ENCODE peak calls at places on chromosome 17, in five cellular contexts. E is suprapubic skin, R is A549, H is fibroblast of villous mesenchyme, Z is mucosa of descending colon. D is an unnamed sample.

GRCh38 chr17:73550561-73550960 is 93.7 kb downstream of the SDK2 start:
- DNase-seq in Z (no peak), R (no peak), H (no peak), E (no peak), D (no peak)

GRCh38 chr17:2792541-2793169 is 3.6 kb upstream of the RAP1GAP2 start:
- DNase-seq in H (no peak), R (no peak), Z (no peak), E (no peak), D (no peak)

GRCh38 chr17:1252203-1252608 is 18.0 kb upstream of the BHLHA9 start:
- DNase-seq in E (no peak), R (no peak), Z (peak), H (peak), D (peak)

GRCh38 chr17:51118330-51119195 is 2.1 kb downstream of the SPAG9 start:
- DNase-seq in E (no peak), H (no peak), R (no peak), Z (peak), D (no peak)

GRCh38 chr17:71224824-71225575 is 895.8 kb upstream of the SOX9 start:
- DNase-seq in R (no peak), Z (peak), E (no peak), H (peak), D (no peak)

GRCh38 chr17:59899099-59899498 is 6.2 kb downstream of the RPS6KB1 start:
- DNase-seq in Z (no peak), E (no peak), R (no peak), H (no peak), D (no peak)

GRCh38 chr17:30530346-30531025 is 53.3 kb downstream of the GOSR1 start:
- DNase-seq in Z (no peak), E (no peak), R (no peak), H (peak), D (no peak)

GRCh38 chr17:12693640-12694039 is 27.9 kb downstream of the MYOCD start:
- DNase-seq in E (no peak), R (no peak), H (no peak), Z (no peak), D (no peak)

GRCh38 chr17:9769036-9769695 is 22.2 kb downstream of the DHRS7C start:
- DNase-seq in E (peak), H (no peak), Z (no peak), R (no peak), D (no peak)

GRCh38 chr17:48499248-48499647 is 31.6 kb downstream of the HOXB1 start:
- DNase-seq in Z (no peak), H (peak), R (no peak), E (no peak), D (no peak)

GRCh38 chr17:19723967-19724366 is 7.6 kb upstream of the SLC47A2 start:
- DNase-seq in E (no peak), R (no peak), H (no peak), Z (no peak), D (no peak)

GRCh38 chr17:43754947-43755346 is 3.6 kb downstream of the SOST start:
- DNase-seq in E (no peak), Z (no peak), R (no peak), H (no peak), D (no peak)

GRCh38 chr17:72223816-72224215 is 103.0 kb downstream of the SOX9 start:
- DNase-seq in Z (no peak), E (no peak), H (no peak), R (no peak), D (no peak)

GRCh38 chr17:32461853-32462617 is 17.7 kb downstream of the PSMD11 start:
- DNase-seq in Z (peak), H (peak), E (no peak), R (peak), D (no peak)

GRCh38 chr17:1909985-1910384 is 80.2 kb downstream of the RPA1 start:
- DNase-seq in E (no peak), Z (no peak), H (no peak), R (no peak), D (no peak)

GRCh38 chr17:15409721-15410247 is 57.6 kb downstream of the CDRT4 start:
- DNase-seq in Z (no peak), H (peak), R (no peak), E (no peak), D (peak)

GRCh38 chr17:11340798-11341197 is 99.8 kb downstream of the SHISA6 start:
- DNase-seq in E (no peak), H (no peak), Z (peak), R (no peak), D (no peak)

GRCh38 chr17:80192268-80192667 is 22.4 kb downstream of the CARD14 start:
- DNase-seq in E (no peak), H (no peak), Z (no peak), R (no peak), D (no peak)

GRCh38 chr17:40862985-40863733 is 3.9 kb downstream of the KRT12 start:
- DNase-seq in R (no peak), E (no peak), H (no peak), Z (no peak), D (no peak)

GRCh38 chr17:73211745-73212144 is 18.9 kb downstream of the COG1 start:
- DNase-seq in E (no peak), R (no peak), H (no peak), Z (no peak), D (no peak)

GRCh38 chr17:70184770-70185169 is 15.4 kb downstream of the KCNJ2 start:
- DNase-seq in R (peak), E (no peak), Z (no peak), H (no peak), D (no peak)

GRCh38 chr17:8124350-8125195 is 667 bp upstream of the HES7 start:
- DNase-seq in H (peak), E (no peak), Z (peak), R (no peak), D (no peak)

GRCh38 chr17:79714129-79714528 is 16.6 kb upstream of the ENPP7 start:
- DNase-seq in R (no peak), H (no peak), E (no peak), Z (no peak), D (no peak)

GRCh38 chr17:43341705-43342600 is 56.8 kb upstream of the ARL4D start:
- DNase-seq in H (peak), Z (no peak), E (no peak), R (no peak), D (no peak)

GRCh38 chr17:82860606-82861392 is 21.0 kb upstream of the ZNF750 start:
- DNase-seq in E (no peak), R (no peak), H (no peak), Z (no peak), D (no peak)

GRCh38 chr17:40338058-40338457 is 26.5 kb downstream of the GJD3 start:
- DNase-seq in E (no peak), R (no peak), H (no peak), Z (no peak), D (no peak)

GRCh38 chr17:35796942-35797341 is 1.5 kb upstream of the MMP28 start:
- DNase-seq in E (no peak), Z (no peak), H (no peak), R (no peak), D (no peak)

GRCh38 chr17:1624650-1625049 is 4.0 kb downstream of the SLC43A2 start:
- DNase-seq in R (no peak), Z (no peak), H (no peak), E (no peak), D (no peak)

GRCh38 chr17:38550661-38551060 is 55.1 kb downstream of the SRCIN1 start:
- DNase-seq in R (no peak), H (peak), E (no peak), Z (no peak), D (no peak)

GRCh38 chr17:45233423-45233924 is 11.8 kb downstream of the FMNL1 start:
- DNase-seq in Z (no peak), E (no peak), H (no peak), R (no peak), D (no peak)

GRCh38 chr17:75289832-75290337 is 652 bp upstream of the SLC25A19 start:
- DNase-seq in H (peak), E (peak), Z (peak), R (no peak), D (no peak)
- TF ChIP-seq CTCF in H (peak), E (no peak), Z (peak), R (peak), D (peak)

GRCh38 chr17:67518881-67519280 is 141.8 kb downstream of the PITPNC1 start:
- DNase-seq in R (no peak), H (peak), E (no peak), Z (no peak), D (no peak)

GRCh38 chr17:67520916-67521772 is 144.1 kb downstream of the PITPNC1 start:
- DNase-seq in E (no peak), H (no peak), R (no peak), Z (no peak), D (no peak)

GRCh38 chr17:67519801-67520251 is 142.7 kb downstream of the PITPNC1 start:
- DNase-seq in R (no peak), H (no peak), Z (no peak), E (no peak), D (no peak)

GRCh38 chr17:67521773-67522069 is 144.6 kb downstream of the PITPNC1 start:
- DNase-seq in E (no peak), R (no peak), H (no peak), Z (no peak), D (no peak)

DNA sequence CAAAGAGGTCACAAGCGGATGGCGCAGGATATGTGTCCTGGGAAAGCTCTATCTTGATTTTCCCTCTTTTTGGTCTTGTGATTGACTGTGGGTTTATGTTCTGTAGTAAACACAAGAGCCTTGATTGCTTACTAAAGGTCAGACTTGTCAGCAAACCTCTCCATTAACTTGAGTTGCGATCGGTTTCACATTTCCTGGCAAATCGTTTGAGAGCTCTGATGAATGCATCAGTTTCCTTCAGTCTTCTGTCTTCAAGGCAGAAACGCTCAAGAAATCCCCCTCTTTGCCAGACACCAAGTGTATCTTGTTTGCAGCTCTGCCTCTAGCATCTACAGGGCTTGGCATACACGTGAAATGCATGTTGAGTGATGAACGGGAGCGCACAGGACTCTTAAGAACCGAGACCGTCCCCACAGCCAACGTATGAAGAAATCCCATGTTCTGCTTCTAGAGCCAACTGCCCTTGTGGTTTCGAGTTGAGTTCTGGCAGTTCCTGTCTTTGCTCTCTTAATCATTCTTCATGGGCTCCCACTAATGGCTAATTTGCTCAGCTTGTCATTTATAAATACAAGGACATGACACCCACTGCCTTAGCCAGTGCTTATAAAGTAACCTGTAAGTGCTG is 143.3 kb downstream of the PITPNC1 start:
- DNase-seq in H (peak), Z (peak), E (no peak), R (no peak), D (no peak)
- H3K4me3 ChIP-seq in H (no peak), Z (no peak), E (peak), R (no peak), D (no peak)

GRCh38 chr17:61392679-61393078 is 7.0 kb upstream of the TBX2 start:
- DNase-seq in Z (no peak), H (no peak), E (no peak), R (no peak), D (no peak)

GRCh38 chr17:61390479-61390791 is 9.2 kb upstream of the TBX2 start:
- DNase-seq in H (no peak), Z (no peak), R (no peak), E (no peak), D (no peak)

GRCh38 chr17:61393550-61393903 is 6.1 kb upstream of the TBX2 start:
- DNase-seq in Z (no peak), H (no peak), E (no peak), R (no peak), D (no peak)

GRCh38 chr17:61389670-61390478 is 9.8 kb upstream of the TBX2 start:
- DNase-seq in H (peak), Z (peak), E (no peak), R (peak), D (no peak)

DNA sequence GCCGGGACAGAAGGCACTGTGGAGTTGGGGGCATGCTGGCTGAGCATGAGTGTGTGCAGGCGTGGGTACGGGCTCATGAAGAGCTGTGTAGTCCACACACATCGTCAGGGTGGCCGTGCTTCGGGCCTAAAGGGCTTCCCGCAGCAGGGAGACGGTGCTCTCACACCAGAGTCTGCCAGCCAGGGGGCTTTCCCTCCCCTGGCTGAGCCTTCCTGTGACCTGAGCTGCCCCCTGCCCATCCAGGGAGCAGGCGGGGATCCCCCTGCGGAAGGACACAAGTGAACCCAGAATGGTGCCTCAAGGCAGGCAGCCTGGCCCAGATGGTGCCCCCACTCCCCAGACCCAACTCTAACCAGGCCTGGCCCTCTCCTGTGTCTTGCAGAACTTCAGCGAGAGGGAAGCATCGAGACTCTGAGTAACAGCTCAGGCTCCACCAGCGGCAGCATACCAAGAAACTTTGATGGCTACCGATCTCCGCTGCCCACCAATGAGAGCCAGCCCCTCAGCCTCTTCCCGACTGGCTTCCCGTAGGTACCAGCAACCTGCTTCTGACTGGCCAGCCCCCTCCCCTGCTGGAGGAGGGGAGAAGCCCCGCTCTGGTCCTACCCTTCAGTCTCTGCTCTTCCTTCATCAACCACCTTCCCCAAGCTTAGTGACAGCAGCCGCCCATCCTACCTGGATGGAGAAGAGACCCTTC is 7.9 kb upstream of the TBX2 start:
- DNase-seq in H (no peak), E (no peak), Z (no peak), R (no peak), D (no peak)
- TF ChIP-seq CTCF in H (no peak), E (no peak), Z (no peak), R (no peak), D (no peak)

DNA sequence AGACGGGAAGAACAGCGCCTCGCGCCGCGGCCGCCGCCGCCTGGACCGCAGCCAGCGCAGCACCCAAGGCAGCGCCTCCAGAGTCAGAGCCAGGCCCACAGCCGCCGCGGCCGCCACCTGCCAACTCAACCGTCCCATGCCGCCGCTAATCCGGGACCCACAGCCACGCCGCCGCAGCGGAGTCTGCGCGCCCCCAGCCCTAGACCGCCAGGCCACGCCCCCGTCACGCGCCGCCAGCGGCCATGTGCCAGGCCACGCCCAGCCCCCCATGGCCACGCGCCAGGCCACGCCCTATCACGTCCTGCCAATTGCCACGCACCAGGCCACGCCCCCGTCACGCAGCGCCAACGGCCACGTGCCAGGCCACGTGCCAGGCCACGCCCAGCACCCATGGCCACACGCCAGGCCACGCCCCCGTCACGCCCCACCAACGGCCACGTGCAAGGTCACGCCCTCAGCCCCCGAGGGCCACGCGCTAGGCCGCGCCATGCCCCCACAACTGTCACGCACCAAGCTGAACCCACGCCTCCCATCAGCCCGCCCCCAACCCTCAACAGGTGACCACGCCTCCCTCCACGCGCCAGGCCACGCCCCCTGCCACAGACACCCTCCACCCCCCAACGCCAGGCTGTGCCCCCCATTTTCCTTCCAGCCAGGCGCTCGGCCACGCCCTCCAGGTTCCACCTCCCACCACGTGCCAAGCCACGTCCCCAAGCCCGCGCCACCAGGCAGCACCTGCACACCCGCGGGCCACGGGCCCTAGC is at the start of gene PLD6:
- DNase-seq in H (peak), R (peak), Z (peak), E (peak), D (no peak)
- H3K4me3 ChIP-seq in H (peak), R (peak), Z (no peak), E (peak), D (peak)

DNA sequence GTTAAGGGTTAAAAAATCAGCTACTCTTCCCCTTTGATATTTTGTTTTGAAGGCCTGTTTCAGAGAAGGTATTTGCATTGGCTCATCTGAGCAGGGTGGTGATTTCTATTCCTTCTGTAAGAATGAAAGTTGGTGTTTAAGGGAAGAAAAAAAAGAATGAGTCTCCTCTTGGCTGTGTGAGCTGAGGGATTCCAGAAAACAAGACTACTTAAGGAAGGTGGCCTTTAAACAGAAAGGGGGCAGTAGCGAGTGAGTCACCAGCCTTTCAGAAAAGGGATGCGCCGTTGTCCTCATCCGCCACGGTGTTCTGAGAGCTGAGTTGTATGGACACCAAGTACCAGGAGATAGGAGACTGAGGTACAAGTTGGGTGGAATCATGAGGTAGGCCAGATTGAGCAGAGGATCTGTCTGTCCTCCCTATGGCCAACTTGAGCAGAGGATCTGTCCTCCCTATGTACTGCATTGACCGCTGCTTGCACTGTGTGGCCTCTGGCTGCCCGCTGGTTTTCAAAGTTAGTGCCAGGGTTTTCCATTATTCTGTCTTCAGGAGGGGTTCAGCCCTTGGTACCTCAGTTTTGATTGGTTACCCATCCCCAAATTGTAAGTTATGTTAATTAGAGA is 8.2 kb downstream of the PRKCA start:
- DNase-seq in Z (no peak), R (no peak), H (no peak), E (no peak), D (no peak)
- TF ChIP-seq CTCF in Z (no peak), R (peak), H (peak), E (no peak), D (peak)

DNA sequence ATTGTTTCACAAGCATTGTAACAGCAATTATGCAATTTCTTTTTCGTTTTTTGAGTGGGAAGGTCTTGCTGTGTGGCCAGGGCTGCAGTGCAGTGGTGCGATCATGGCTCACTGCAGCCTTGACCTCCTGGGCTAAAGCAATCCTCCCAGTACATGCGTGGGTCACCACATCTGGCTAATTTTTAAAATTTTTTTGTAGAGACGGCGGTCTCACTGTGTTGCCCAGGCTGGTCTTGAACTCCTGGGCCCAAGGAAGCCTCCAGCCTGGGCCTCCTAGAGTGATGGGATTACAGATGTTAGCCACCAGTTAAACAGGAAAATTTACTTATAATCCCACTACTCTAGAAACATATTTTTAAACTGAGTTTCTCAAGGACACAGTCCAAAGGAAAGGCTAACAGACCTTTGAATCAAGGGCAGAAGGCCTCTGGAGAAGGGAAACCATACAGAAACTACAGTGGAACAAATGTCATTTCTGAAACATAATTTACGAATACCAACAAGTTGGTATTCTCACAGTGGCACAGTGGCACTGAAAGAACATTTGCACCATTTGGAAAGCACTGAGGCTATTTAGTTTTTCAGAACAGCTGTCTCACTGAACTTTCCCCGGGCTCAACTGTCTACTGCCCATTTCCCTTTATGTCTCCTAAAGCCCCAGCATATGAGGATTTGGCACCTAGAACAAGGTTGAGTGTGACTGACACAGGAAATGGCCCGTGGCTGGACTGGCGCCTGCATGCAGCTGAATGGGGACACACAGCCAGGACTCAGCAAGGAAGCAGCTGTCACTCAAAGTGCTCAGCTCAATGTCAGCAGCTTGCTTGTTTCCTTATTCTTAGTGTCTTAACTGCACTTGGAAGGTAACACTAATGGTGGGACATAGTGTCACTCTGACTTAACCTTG is 2.8 kb upstream of the PRKAR1A start:
- DNase-seq in Z (peak), E (no peak), H (no peak), R (no peak), D (no peak)
- H3K4me3 ChIP-seq in Z (no peak), E (no peak), H (no peak), R (no peak), D (no peak)

DNA sequence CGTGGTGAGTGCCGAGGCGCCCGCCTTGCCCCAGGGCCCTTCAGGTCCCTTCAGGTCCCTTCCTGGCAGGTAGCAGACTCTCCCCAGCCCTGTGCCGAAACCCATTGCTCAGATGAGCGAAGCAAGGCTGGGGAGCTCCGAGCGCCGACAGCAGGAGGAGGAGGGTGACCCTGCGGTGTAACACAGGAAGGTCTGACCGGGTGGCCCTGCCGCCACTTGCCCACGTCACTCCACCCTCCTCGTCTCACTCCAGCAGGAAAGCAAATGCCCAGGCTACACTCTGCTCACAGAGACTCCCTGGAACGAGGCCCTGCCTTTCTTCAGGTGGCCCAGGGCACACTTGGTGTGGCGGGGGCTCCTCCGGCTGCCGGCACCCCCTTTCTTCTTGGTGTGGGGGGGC is 57.2 kb downstream of the ACTG1 start:
- DNase-seq in R (no peak), H (no peak), E (no peak), Z (no peak), D (no peak)
- TF ChIP-seq CTCF in R (no peak), H (no peak), E (no peak), Z (no peak), D (no peak)

D was measured in retinal pigment epithelial cell.